ENCODE peak calls at places on chromosomes 16 and 17, in eight cellular contexts. D is NCI-H460, O is HCEC 1CT, W is cardiac muscle cell, R is endothelial cell, M is ascending aorta, I is NCI-H1092 treated with DMSO at 0.1 percent for 48 hours, K is OCI-LY7. J is an unnamed sample.

GRCh38 chr17:65184235-65184959 is 47.2 kb downstream of the RGS9 start:
- DNase-seq in D (no peak), O (no peak), W (no peak), R (no peak), M (no peak), I (no peak), K (no peak), J (no peak)

GRCh38 chr17:58325289-58325726 is 3.3 kb downstream of the TSPOAP1 start:
- DNase-seq in D (no peak), O (no peak), W (no peak), R (no peak), M (no peak), I (no peak), K (peak), J (no peak)

GRCh38 chr17:82212331-82213250 is at the start of gene CCDC57:
- DNase-seq in D (no peak), O (peak), W (peak), R (peak), M (peak), I (peak), K (peak), J (peak)

GRCh38 chr16:1093284-1094123 is 2.5 kb downstream of the C1QTNF8 start:
- DNase-seq in D (no peak), O (no peak), W (peak), R (no peak), M (no peak), I (no peak), K (peak), J (no peak)

GRCh38 chr16:68005786-68006286 is 6.6 kb upstream of the DPEP2 start:
- DNase-seq in D (no peak), O (no peak), W (peak), R (no peak), M (no peak), I (no peak), K (peak), J (peak)

GRCh38 chr17:82020874-82021727 is 1.6 kb downstream of the CENPX start:
- DNase-seq in D (peak), O (peak), W (peak), R (peak), M (peak), I (peak), K (peak), J (no peak)

GRCh38 chr16:85891033-85891775 is 7.8 kb upstream of the IRF8 start:
- DNase-seq in D (no peak), O (no peak), W (no peak), R (no peak), M (no peak), I (no peak), K (no peak), J (no peak)

GRCh38 chr17:73861543-73861942 is 217.3 kb upstream of the SDK2 start:
- DNase-seq in D (no peak), O (no peak), W (no peak), R (no peak), M (no peak), I (no peak), K (no peak), J (no peak)

GRCh38 chr17:18037482-18037881 is 1.5 kb downstream of the ATPAF2 start:
- DNase-seq in D (no peak), O (no peak), W (no peak), R (no peak), M (no peak), I (no peak), K (peak), J (no peak)

GRCh38 chr16:68985855-68986254 is 119.6 kb upstream of the HAS3 start:
- DNase-seq in D (no peak), O (peak), W (peak), R (no peak), M (no peak), I (no peak), K (no peak), J (no peak)

GRCh38 chr16:77472262-77472661 is 37.4 kb upstream of the ADAMTS18 start:
- DNase-seq in D (no peak), O (no peak), W (no peak), R (no peak), M (no peak), I (no peak), K (no peak), J (no peak)

GRCh38 chr17:40068917-40069750 is 6.4 kb downstream of the THRA start:
- DNase-seq in D (peak), O (peak), W (peak), R (no peak), M (peak), I (peak), K (peak), J (peak)

GRCh38 chr16:52812945-52813556 is 239.6 kb downstream of the CHD9NB start:
- DNase-seq in D (no peak), O (peak), W (peak), R (no peak), M (no peak), I (no peak), K (no peak), J (no peak)

GRCh38 chr17:36749493-36749892 is 148.1 kb downstream of the MRM1 start:
- DNase-seq in D (no peak), O (no peak), W (no peak), R (no peak), M (no peak), I (peak), K (no peak), J (no peak)

GRCh38 chr16:79009911-79010310 is 590.6 kb downstream of the MAF start:
- DNase-seq in D (no peak), O (no peak), W (no peak), R (no peak), M (no peak), I (peak), K (no peak), J (no peak)

GRCh38 chr16:74439685-74440084 is 18.4 kb upstream of the CLEC18B start:
- DNase-seq in D (no peak), O (no peak), W (no peak), R (no peak), M (no peak), I (no peak), K (no peak), J (no peak)

J was measured in memory B cell.